ENCODE peak calls at places on chromosome 14, in six cellular contexts. F is stimulated activated effector memory CD8-positive, alpha-beta T cell treated with anti-CD3 and anti-CD28 coated beads, Interleukin-12 subunit alpha, Interleukin-12 subunit beta, amount 100 ng/mL, for 72 hours; H is HFF-Myc; P is omental fat pad; T is NCI-H1417; K is activated gamma-delta T cell treated with anti-CD3 and anti-CD28 coated beads, Interleukin-2, amount 50 U/mL, for 16 hours. B is an unnamed sample.

GRCh38 chr14:71597955-71598659 is 334.1 kb upstream of the RGS6 start:
- DNase-seq in F (no peak), H (no peak), P (no peak), T (no peak), K (no peak), B (no peak)

GRCh38 chr14:81144811-81145598 is 75.8 kb downstream of the GTF2A1 start:
- DNase-seq in F (no peak), H (no peak), P (no peak), T (peak), K (no peak), B (no peak)

GRCh38 chr14:45426685-45427282 is 173.8 kb upstream of the MIS18BP1 start:
- DNase-seq in F (no peak), H (peak), P (no peak), T (peak), K (no peak), B (no peak)

GRCh38 chr14:99081156-99081765 is 190.7 kb downstream of the BCL11B start:
- DNase-seq in F (no peak), H (no peak), P (no peak), T (no peak), K (no peak), B (no peak)

GRCh38 chr14:72678360-72678759 is 215.5 kb downstream of the DPF3 start:
- DNase-seq in F (no peak), H (no peak), P (no peak), T (no peak), K (no peak), B (no peak)

GRCh38 chr14:53124778-53125177 is 28.3 kb downstream of the DDHD1 start:
- DNase-seq in F (no peak), H (no peak), P (no peak), T (no peak), K (no peak), B (no peak)

GRCh38 chr14:37197421-37198272 is at the start of gene MIPOL1:
- DNase-seq in F (no peak), H (peak), P (peak), T (peak), K (no peak), B (peak)

GRCh38 chr14:20857630-20858261 is 33.4 kb upstream of the RNASE3 start:
- DNase-seq in F (peak), H (peak), P (peak), T (peak), K (peak), B (peak)

GRCh38 chr14:99822166-99822527 is 28.9 kb downstream of the EML1 start:
- DNase-seq in F (no peak), H (no peak), P (no peak), T (no peak), K (no peak), B (no peak)

GRCh38 chr14:92561906-92562489 is 48.4 kb downstream of the RIN3 start:
- DNase-seq in F (no peak), H (no peak), P (no peak), T (no peak), K (no peak), B (no peak)

GRCh38 chr14:20372796-20373195 is 29.4 kb downstream of the PARP2 start:
- DNase-seq in F (no peak), H (no peak), P (no peak), T (no peak), K (no peak), B (no peak)

GRCh38 chr14:68418192-68419118 is 374.4 kb downstream of the ZFP36L1 start:
- DNase-seq in F (no peak), H (no peak), P (no peak), T (peak), K (no peak), B (no peak)

GRCh38 chr14:74945261-74945851 is 10.0 kb downstream of the PGF start:
- DNase-seq in F (peak), H (no peak), P (no peak), T (peak), K (no peak), B (no peak)

GRCh38 chr14:69101331-69101826 is 51.5 kb downstream of the DCAF5 start:
- DNase-seq in F (no peak), H (no peak), P (no peak), T (no peak), K (no peak), B (no peak)

GRCh38 chr14:21215130-21215878 is 53.9 kb downstream of the HNRNPC start:
- DNase-seq in F (no peak), H (no peak), P (no peak), T (no peak), K (no peak), B (no peak)

GRCh38 chr14:55438066-55438683 is 2.2 kb downstream of the TBPL2 start:
- DNase-seq in F (no peak), H (no peak), P (no peak), T (peak), K (no peak), B (no peak)

GRCh38 chr14:30006695-30007094 is 79.0 kb upstream of the PRKD1 start:
- DNase-seq in F (no peak), H (no peak), P (no peak), T (no peak), K (no peak), B (no peak)

GRCh38 chr14:91413547-91414474 is 3.8 kb downstream of the CCDC88C start:
- DNase-seq in F (peak), H (no peak), P (no peak), T (peak), K (no peak), B (no peak)

GRCh38 chr14:96586056-96586455 is 83.9 kb downstream of the PAPOLA start:
- DNase-seq in F (no peak), H (no peak), P (no peak), T (no peak), K (no peak), B (peak)

GRCh38 chr14:45194964-45195363 is 58.0 kb downstream of the MIS18BP1 start:
- DNase-seq in F (no peak), H (no peak), P (no peak), T (no peak), K (no peak), B (no peak)

B was measured in lower leg skin.